ENCODE peak calls at places on chromosomes 12 and 14, in ten cellular contexts. J is effector memory CD4-positive, alpha-beta T cell; A is NCI-H510A treated with DMSO at 0.1 percent for 48 hours; P is memory B cell; W is CD8-positive, alpha-beta memory T cell; Y is frontal cortex; L is activated CD4-positive, CD25-positive, alpha-beta regulatory T cell treated with anti-CD3 and anti-CD28 coated beads, Interleukin-2, amount 50 U/mL, for 72 hours; B is AG09309; N is left cardiac atrium; D is activated naive CD8-positive, alpha-beta T cell treated with anti-CD3 and anti-CD28 coated beads for 36 hours. T is an unnamed sample.

GRCh38 chr12:39199371-39199770 is 243.5 kb downstream of the KIF21A start:
- DNase-seq in L (no peak), W (no peak), B (no peak), P (no peak), A (no peak), Y (no peak), N (no peak), D (no peak), J (no peak), T (no peak)

GRCh38 chr12:111838353-111838752 is 3.7 kb upstream of the MAPKAPK5 start:
- DNase-seq in B (no peak), Y (peak; percentile 13), W (no peak), P (no peak), L (no peak), D (no peak), A (no peak), N (no peak), J (no peak), T (no peak)

GRCh38 chr14:88196925-88197324 is 126.1 kb downstream of the KCNK10 start:
- DNase-seq in L (no peak), Y (no peak), A (no peak), B (no peak), D (no peak), W (no peak), N (no peak), P (no peak), J (no peak), T (no peak)

GRCh38 chr12:109725321-109726105 is 11.9 kb downstream of the FAM222A start:
- DNase-seq in J (no peak), P (no peak), W (no peak), Y (no peak), N (peak; percentile 12), B (no peak), L (no peak), A (no peak), D (no peak), T (no peak)

GRCh38 chr12:57094194-57095160 is 5.6 kb downstream of the NAB2 start:
- DNase-seq in Y (no peak), J (no peak), D (no peak), W (no peak), N (no peak), L (no peak), B (no peak), A (no peak), P (no peak), T (no peak)

GRCh38 chr14:57987596-57988300 is 121.9 kb upstream of the SLC35F4 start:
- DNase-seq in B (no peak), L (no peak), D (no peak), J (no peak), P (no peak), A (no peak), W (no peak), N (no peak), Y (no peak), T (no peak)

GRCh38 chr12:84913151-84913550 is 552 bp upstream of the SLC6A15 start:
- DNase-seq in L (no peak), D (no peak), Y (no peak), A (peak; percentile 36), N (no peak), J (no peak), B (no peak), P (no peak), W (no peak), T (no peak)

GRCh38 chr14:32327255-32327961 is 1.7 kb upstream of the AKAP6 start:
- DNase-seq in J (no peak), Y (no peak), L (no peak), B (no peak), N (no peak), W (peak; percentile 4), P (no peak), D (no peak), A (no peak), T (no peak)

GRCh38 chr12:129193263-129193871 is 340.1 kb downstream of the GLT1D1 start:
- DNase-seq in D (no peak), Y (no peak), N (no peak), J (no peak), W (no peak), P (no peak), A (no peak), L (no peak), B (no peak), T (peak; percentile 22)

GRCh38 chr14:78785265-78785664 is 615.1 kb downstream of the NRXN3 start:
- DNase-seq in P (no peak), W (no peak), N (no peak), B (no peak), J (no peak), L (no peak), Y (no peak), A (no peak), D (no peak), T (no peak)

GRCh38 chr12:20443792-20444191 is 75.5 kb downstream of the PDE3A start:
- DNase-seq in Y (no peak), L (no peak), P (no peak), N (no peak), W (no peak), D (no peak), A (peak; percentile 35), B (no peak), J (no peak), T (no peak)

GRCh38 chr12:95739561-95740313 is 50.8 kb downstream of the NTN4 start:
- DNase-seq in B (no peak), A (no peak), L (no peak), J (no peak), W (no peak), Y (no peak), N (peak; percentile 88), D (no peak), P (no peak), T (peak; percentile 24)

GRCh38 chr14:81211844-81212243 is 8.9 kb downstream of the GTF2A1 start:
- DNase-seq in D (peak; percentile 12), W (peak; percentile 9), N (peak; percentile 43), L (no peak), J (no peak), A (no peak), Y (no peak), B (no peak), P (peak; percentile 29), T (peak; percentile 7)

GRCh38 chr12:110256780-110257431 is 24.1 kb upstream of the ATP2A2 start:
- DNase-seq in W (no peak), A (no peak), P (no peak), Y (no peak), L (no peak), D (no peak), B (no peak), N (no peak), J (no peak), T (no peak)

GRCh38 chr12:104567832-104568490 is 111.2 kb downstream of the CHST11 start:
- DNase-seq in A (no peak), B (no peak), Y (no peak), D (no peak), P (no peak), N (peak; percentile 36), J (no peak), W (no peak), L (no peak), T (no peak)

GRCh38 chr12:2891240-2892053 is 756 bp downstream of the TULP3 start:
- DNase-seq in J (peak; percentile 6), B (no peak), A (no peak), L (no peak), W (no peak), N (peak; percentile 66), Y (no peak), D (no peak), P (no peak), T (peak; percentile 81)

GRCh38 chr12:40105265-40105514 is 691 bp downstream of the SLC2A13 start:
- DNase-seq in W (no peak), D (no peak), P (no peak), L (no peak), N (peak; percentile 72), Y (no peak), B (no peak), J (no peak), A (no peak), T (no peak)

GRCh38 chr14:74216671-74217070 is 22.6 kb upstream of the VSX2 start:
- DNase-seq in L (no peak), N (no peak), D (no peak), P (no peak), J (no peak), B (no peak), Y (no peak), W (no peak), A (no peak), T (no peak)

GRCh38 chr12:6167327-6168280 is 32.6 kb upstream of the CD9 start:
- DNase-seq in P (peak; percentile 33), D (peak; percentile 87), B (peak; percentile 89), W (no peak), A (no peak), Y (no peak), J (no peak), L (peak; percentile 63), N (peak; percentile 78), T (peak; percentile 97)

GRCh38 chr14:92105845-92106094 is 612 bp downstream of the ATXN3 start:
- DNase-seq in D (no peak), B (no peak), J (no peak), N (peak; percentile 71), L (no peak), W (no peak), P (no peak), A (no peak), Y (no peak), T (peak; percentile 52)

GRCh38 chr12:98416845-98417244 is 98.5 kb upstream of the TMPO start:
- DNase-seq in D (no peak), P (no peak), Y (no peak), N (no peak), W (no peak), J (no peak), L (no peak), A (no peak), B (no peak), T (peak; percentile 42)

GRCh38 chr12:64390275-64390851 is at the start of gene C12orf56:
- DNase-seq in Y (no peak), A (peak; percentile 51), L (peak; percentile 39), P (no peak), W (no peak), D (peak; percentile 26), N (peak; percentile 29), B (no peak), J (no peak), T (peak; percentile 23)